ENCODE peak calls at places on chromosomes 12 and 14, in eight cellular contexts. O, K, D, B, X, Z, T and S are unnamed samples. For H3K4me1, the result is how much of the 10 kb centered on the place peaks cover.

GRCh38 chr12:29223936-29224921 is 75.2 kb downstream of the FAR2 start:
- DNase-seq in O (no peak), K (no peak), D (no peak), B (no peak), X (no peak), Z (no peak), T (no peak), S (no peak)

GRCh38 chr14:72366619-72367018 is 434.4 kb downstream of the RGS6 start:
- DNase-seq in O (peak), K (no peak), D (no peak), B (no peak), X (no peak), Z (no peak), T (no peak), S (no peak)

GRCh38 chr12:56995930-56996496 is 10.3 kb downstream of the ZBTB39 start:
- DNase-seq in O (no peak), K (no peak), D (no peak), B (no peak), X (no peak), Z (no peak), T (no peak), S (no peak)

GRCh38 chr14:87615822-87616679 is 376.9 kb downstream of the GALC start:
- DNase-seq in O (peak), K (peak), D (peak), B (peak), X (no peak), Z (peak), T (no peak), S (no peak)

GRCh38 chr12:65895759-65896656 is 71.7 kb downstream of the HMGA2 start:
- DNase-seq in O (no peak), K (no peak), D (peak), B (no peak), X (no peak), Z (peak), T (no peak), S (no peak)

GRCh38 chr12:130764475-130765185 is 48.5 kb upstream of the RIMBP2 start:
- DNase-seq in O (no peak), K (no peak), D (peak), B (no peak), X (no peak), Z (no peak), T (no peak), S (no peak)

GRCh38 chr12:89390802-89391673 is 38.7 kb upstream of the DUSP6 start:
- DNase-seq in O (no peak), K (no peak), D (peak), B (no peak), X (no peak), Z (no peak), T (no peak), S (no peak)

GRCh38 chr12:73625226-73625625 is 912.4 kb upstream of the ATXN7L3B start:
- DNase-seq in O (no peak), K (no peak), D (no peak), B (no peak), X (no peak), Z (no peak), T (no peak), S (no peak)

GRCh38 chr12:82047480-82047879 is 288.3 kb upstream of the PPFIA2 start:
- DNase-seq in O (no peak), K (no peak), D (no peak), B (no peak), X (no peak), Z (peak), T (no peak), S (no peak)

GRCh38 chr12:119308743-119309456 is 25.6 kb upstream of the CCDC60 start:
- DNase-seq in O (no peak), K (no peak), D (no peak), B (peak), X (no peak), Z (peak), T (no peak), S (no peak)

GRCh38 chr12:42886160-42886559 is 296.6 kb upstream of the PRICKLE1 start:
- DNase-seq in O (no peak), K (no peak), D (no peak), B (no peak), X (no peak), Z (peak), T (no peak), S (no peak)

GRCh38 chr12:105107176-105107496 is 395 bp upstream of the WASHC4 start:
- DNase-seq in O (no peak), K (no peak), D (peak), B (no peak), X (no peak), Z (no peak), T (no peak), S (no peak)

GRCh38 chr14:81298122-81298521 is 77.4 kb upstream of the GTF2A1 start:
- DNase-seq in O (no peak), K (no peak), D (no peak), B (no peak), X (no peak), Z (no peak), T (no peak), S (no peak)

GRCh38 chr14:80607430-80608200 is 333.9 kb downstream of the CEP128 start:
- DNase-seq in O (no peak), K (no peak), D (no peak), B (no peak), X (no peak), Z (no peak), T (no peak), S (no peak)

GRCh38 chr12:24759155-24759554 is 189.7 kb downstream of the BCAT1 start:
- DNase-seq in O (no peak), K (no peak), D (no peak), B (no peak), X (no peak), Z (no peak), T (no peak), S (no peak)

GRCh38 chr12:127640181-127640886 is 626.6 kb upstream of the TMEM132C start:
- DNase-seq in O (no peak), K (no peak), D (no peak), B (no peak), X (no peak), Z (no peak), T (no peak), S (no peak)

GRCh38 chr12:51662728-51663154 is 71.7 kb downstream of the SCN8A start:
- DNase-seq in O (no peak), K (no peak), D (peak), B (no peak), X (no peak), Z (no peak), T (no peak), S (no peak)

GRCh38 chr14:98953544-98954346 is 318.3 kb downstream of the BCL11B start:
- DNase-seq in O (peak), K (peak), D (peak), B (no peak), X (no peak), Z (no peak), T (peak), S (peak)

GRCh38 chr14:74906923-74907620 is 16.0 kb downstream of the RPS6KL1 start:
- DNase-seq in O (no peak), K (no peak), D (no peak), B (no peak), X (no peak), Z (no peak), T (no peak), S (no peak)

GRCh38 chr12:52121848-52122838 is 42.6 kb downstream of the SMIM41 start:
- DNase-seq in O (peak), K (peak), D (peak), B (peak), X (peak), Z (peak), T (peak), S (no peak)

GRCh38 chr12:49017764-49018281 is 753 bp downstream of the PRKAG1 start:
- DNase-seq in O (no peak), K (no peak), D (no peak), B (peak), X (no peak), Z (no peak), T (no peak), S (no peak)

GRCh38 chr14:21087294-21088091 is 11.0 kb downstream of the ZNF219 start:
- DNase-seq in O (no peak), K (no peak), D (peak), B (peak), X (peak), Z (peak), T (no peak), S (no peak)

GRCh38 chr12:94998322-94998721 is 5.2 kb downstream of the NDUFA12 start:
- DNase-seq in O (no peak), K (no peak), D (no peak), B (no peak), X (no peak), Z (no peak), T (no peak), S (no peak)
- H3K4me3 ChIP-seq in O (no peak), K (no peak), D (no peak), B (no peak), X (no peak), Z (no peak), T (no peak), S (no peak)

DNA sequence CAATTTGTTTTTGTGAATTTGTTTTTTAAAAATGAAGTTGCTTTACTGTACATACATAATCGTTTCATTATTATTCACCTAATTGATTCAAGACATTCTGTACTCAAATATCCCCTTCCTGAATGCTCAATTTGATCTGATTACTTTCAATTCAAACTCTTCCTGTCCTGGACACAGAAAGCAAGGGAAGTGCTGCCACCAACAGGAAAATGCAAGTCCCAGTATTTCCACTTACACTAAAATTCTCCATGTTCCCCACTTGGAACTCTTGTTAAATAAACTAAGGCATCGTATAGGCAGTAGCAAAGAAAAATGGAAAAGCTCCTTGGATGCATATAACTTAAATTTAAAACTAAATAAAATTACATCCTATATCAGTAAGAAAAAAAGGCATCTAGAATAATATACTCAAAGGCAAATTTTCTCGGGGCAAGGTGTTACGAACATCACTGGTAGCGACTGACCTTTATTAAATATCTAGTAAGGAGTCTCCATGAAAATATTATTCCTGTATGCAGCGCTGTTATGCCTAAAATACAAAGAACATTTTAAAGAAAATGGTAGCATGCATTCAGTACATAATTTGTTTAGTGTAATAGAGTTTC is 72.0 kb upstream of the DBX2 start:
- DNase-seq in O (no peak), K (no peak), D (peak), B (no peak), X (no peak), Z (peak), T (no peak), S (no peak)
- TF ChIP-seq CTCF in O (no peak), K (no peak), D (peak), B (no peak), X (no peak), Z (peak), T (no peak), S (peak)

DNA sequence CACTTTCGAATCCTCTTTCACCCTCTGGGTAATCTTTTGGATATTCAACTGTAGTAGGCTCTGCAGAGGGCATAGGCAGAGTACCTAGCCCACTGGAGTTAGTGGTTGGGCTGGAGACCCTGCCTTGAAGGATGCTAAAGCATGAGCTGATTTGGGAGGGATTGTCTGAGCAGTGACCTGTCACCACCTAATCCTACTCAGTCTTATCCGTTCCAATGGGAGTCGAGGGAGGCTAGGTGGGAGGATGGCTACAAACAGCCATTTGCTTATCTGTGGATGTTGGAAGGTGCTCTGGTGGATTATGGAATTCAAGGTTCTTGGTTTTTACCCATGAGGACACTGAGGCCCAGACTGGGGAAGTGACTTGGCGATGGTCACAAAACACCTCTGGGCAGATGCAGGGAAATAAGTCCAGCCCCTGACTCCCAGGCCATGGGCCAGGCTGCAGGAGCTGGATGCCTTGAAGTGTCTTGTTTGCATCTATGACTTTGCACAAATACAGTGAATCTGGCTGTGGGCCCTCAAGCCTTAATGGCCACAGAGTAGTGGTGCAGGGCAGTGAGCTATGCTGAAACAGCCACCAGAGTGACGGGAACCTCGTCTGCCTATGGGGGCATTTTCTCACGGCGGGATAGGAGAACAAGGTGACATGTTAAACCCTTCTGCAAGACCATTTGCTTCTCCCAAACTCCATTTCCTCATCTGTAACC is 3.7 kb downstream of the KMT5A start:
- DNase-seq in O (no peak), K (no peak), D (no peak), B (peak), X (no peak), Z (no peak), T (peak), S (no peak)
- H3K4me1 ChIP-seq in O (under half), K (half or more), D (under half), B (under half), X (under half), Z (under half), T (under half), S (under half)

GRCh38 chr14:34496679-34497513 is 34.9 kb upstream of the SPTSSA start:
- DNase-seq in O (peak), K (peak), D (peak), B (peak), X (no peak), Z (peak), T (peak), S (peak)
- H3K4me3 ChIP-seq in O (no peak), K (no peak), D (no peak), B (no peak), X (no peak), Z (no peak), T (no peak), S (no peak)

GRCh38 chr14:64960762-64961276 is 11.3 kb downstream of the RAB15 start:
- DNase-seq in O (peak), K (peak), D (no peak), B (no peak), X (no peak), Z (peak), T (no peak), S (no peak)
- TF ChIP-seq CTCF in O (peak), K (no peak), D (no peak), B (no peak), X (no peak), Z (peak), T (no peak), S (no peak)

DNA sequence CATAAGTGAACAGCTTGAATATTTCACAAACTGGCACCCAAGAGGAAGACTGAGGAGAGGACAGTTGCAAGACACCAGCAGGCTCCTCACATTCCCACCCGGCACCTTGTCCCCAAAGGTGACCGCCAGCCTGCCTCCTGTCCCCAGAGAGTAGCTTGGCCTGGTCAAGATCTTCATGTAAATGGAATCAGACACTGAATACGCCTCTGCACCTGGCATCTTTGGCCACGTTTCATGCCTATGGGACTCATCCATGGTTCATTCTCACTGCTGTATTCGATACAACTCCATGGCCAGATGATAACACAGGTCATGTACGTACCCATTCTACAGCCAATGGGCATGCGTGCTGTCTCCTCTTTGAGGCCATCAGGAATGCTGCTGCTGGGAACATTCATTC is 60.8 kb downstream of the ITPK1 start:
- DNase-seq in O (no peak), K (no peak), D (no peak), B (no peak), X (peak), Z (no peak), T (no peak), S (no peak)
- H3K4me1 ChIP-seq in O (under half), K (under half), D (half or more), B (under half), X (under half), Z (under half), T (under half), S (under half)

DNA sequence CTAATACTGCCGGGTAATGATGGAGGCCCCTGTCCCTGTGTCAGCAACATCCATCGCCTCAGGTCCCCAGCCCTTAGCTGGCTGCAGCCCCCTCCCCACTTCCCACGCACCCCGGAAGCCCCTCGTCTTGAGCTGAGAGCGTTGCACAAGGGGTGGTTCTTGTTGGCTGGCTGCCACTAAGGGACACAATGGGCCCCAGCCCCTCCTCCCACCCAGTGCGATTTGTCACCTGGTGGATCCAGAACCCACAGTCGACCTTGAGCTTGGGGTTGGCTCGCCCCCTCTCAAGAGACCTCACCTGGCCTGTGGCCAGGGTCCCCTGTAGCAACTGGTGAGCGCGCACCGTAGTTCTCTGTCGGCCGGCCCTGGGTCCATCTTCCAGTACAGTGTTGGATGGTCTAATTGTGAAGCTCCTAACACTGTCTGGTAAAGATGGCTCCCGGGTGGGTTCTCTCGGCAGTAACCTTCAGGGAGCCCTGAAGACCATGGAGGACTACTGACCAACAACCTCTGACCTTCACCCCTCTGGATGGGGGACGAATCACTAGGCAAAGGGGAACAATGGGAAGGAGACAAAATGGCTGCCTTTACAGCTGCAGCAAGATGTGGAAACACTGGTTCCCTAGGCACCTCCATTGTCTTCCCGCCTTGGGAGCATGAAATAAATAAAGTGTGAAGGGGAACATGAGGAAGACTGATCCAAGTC is 6.6 kb downstream of the PHB2 start:
- DNase-seq in O (peak), K (no peak), D (no peak), B (peak), X (no peak), Z (no peak), T (no peak), S (peak)
- H3K4me3 ChIP-seq in O (peak), K (peak), D (no peak), B (peak), X (peak), Z (no peak), T (peak), S (peak)